ENCODE peak calls at places on chromosomes 1 and 21, in four cellular contexts. One of them, this sample, is unnamed.

GRCh38 chr1:84078108-84078823 is 65.8 kb upstream of the PRKACB start:
- DNase-seq in lower leg skin: peak; percentile 78
- DNase-seq in WERI-Rb-1: peak; percentile 52
- DNase-seq in NCI-H526: peak; percentile 69
- DNase-seq in this sample: no peak

GRCh38 chr1:186236921-186237320 is 138.1 kb downstream of the TPR start:
- DNase-seq in lower leg skin: no peak
- DNase-seq in WERI-Rb-1: no peak
- DNase-seq in NCI-H526: no peak
- DNase-seq in this sample: no peak

GRCh38 chr1:215682232-215682631 is 115.1 kb downstream of the KCTD3 start:
- DNase-seq in lower leg skin: no peak
- DNase-seq in WERI-Rb-1: no peak
- DNase-seq in NCI-H526: no peak
- DNase-seq in this sample: no peak

GRCh38 chr21:27275294-27275927 is 308.5 kb upstream of the ADAMTS5 start:
- DNase-seq in lower leg skin: no peak
- DNase-seq in WERI-Rb-1: no peak
- DNase-seq in NCI-H526: no peak
- DNase-seq in this sample: no peak

GRCh38 chr1:222034790-222035189 is 292.9 kb upstream of the DUSP10 start:
- DNase-seq in lower leg skin: no peak
- DNase-seq in WERI-Rb-1: no peak
- DNase-seq in NCI-H526: no peak
- DNase-seq in this sample: no peak

GRCh38 chr1:97778718-97779117 is 142.1 kb downstream of the DPYD start:
- DNase-seq in lower leg skin: no peak
- DNase-seq in WERI-Rb-1: no peak
- DNase-seq in NCI-H526: no peak
- DNase-seq in this sample: no peak

GRCh38 chr1:23810818-23811420 is 10.4 kb upstream of the GALE start:
- DNase-seq in lower leg skin: no peak
- DNase-seq in WERI-Rb-1: peak; percentile 64
- DNase-seq in NCI-H526: no peak
- DNase-seq in this sample: no peak

GRCh38 chr1:15027515-15027948 is 126.0 kb upstream of the TMEM51 start:
- DNase-seq in lower leg skin: peak; percentile 96
- DNase-seq in WERI-Rb-1: peak; percentile 74
- DNase-seq in NCI-H526: peak; percentile 25
- DNase-seq in this sample: peak; percentile 65

GRCh38 chr1:186999506-186999905 is 170.8 kb downstream of the PLA2G4A start:
- DNase-seq in lower leg skin: no peak
- DNase-seq in WERI-Rb-1: no peak
- DNase-seq in NCI-H526: no peak
- DNase-seq in this sample: no peak

GRCh38 chr1:192485692-192486436 is 89.7 kb upstream of the RGS1 start:
- DNase-seq in lower leg skin: no peak
- DNase-seq in WERI-Rb-1: no peak
- DNase-seq in NCI-H526: no peak
- DNase-seq in this sample: peak; percentile 71

GRCh38 chr1:155198547-155198906 is 9.2 kb downstream of the THBS3 start:
- DNase-seq in lower leg skin: no peak
- DNase-seq in WERI-Rb-1: no peak
- DNase-seq in NCI-H526: no peak
- DNase-seq in this sample: no peak

GRCh38 chr1:37448691-37449417 is 25.5 kb upstream of the ZC3H12A start:
- DNase-seq in lower leg skin: no peak
- DNase-seq in WERI-Rb-1: no peak
- DNase-seq in NCI-H526: no peak
- DNase-seq in this sample: no peak

GRCh38 chr1:179821524-179821923 is 56.1 kb downstream of the TOR1AIP2 start:
- DNase-seq in lower leg skin: peak; percentile 40
- DNase-seq in WERI-Rb-1: no peak
- DNase-seq in NCI-H526: no peak
- DNase-seq in this sample: no peak

GRCh38 chr1:19336543-19336942 is 24.4 kb downstream of the SLC66A1 start:
- DNase-seq in lower leg skin: no peak
- DNase-seq in WERI-Rb-1: no peak
- DNase-seq in NCI-H526: no peak
- DNase-seq in this sample: no peak

GRCh38 chr21:45544449-45545235 is 2.4 kb upstream of the SLC19A1 start:
- DNase-seq in lower leg skin: peak; percentile 80
- DNase-seq in WERI-Rb-1: peak; percentile 8
- DNase-seq in NCI-H526: no peak
- DNase-seq in this sample: no peak

GRCh38 chr21:41778974-41779600 is 12.2 kb upstream of the RIPK4 start:
- DNase-seq in lower leg skin: no peak
- DNase-seq in WERI-Rb-1: peak; percentile 40
- DNase-seq in NCI-H526: peak; percentile 16
- DNase-seq in this sample: no peak

GRCh38 chr1:245045087-245045881 is 109.5 kb upstream of the KIF26B start:
- DNase-seq in lower leg skin: no peak
- DNase-seq in WERI-Rb-1: no peak
- DNase-seq in NCI-H526: no peak
- DNase-seq in this sample: no peak

GRCh38 chr1:109523706-109524105 is 14.2 kb upstream of the AMIGO1 start:
- DNase-seq in lower leg skin: no peak
- DNase-seq in WERI-Rb-1: no peak
- DNase-seq in NCI-H526: no peak
- DNase-seq in this sample: no peak

GRCh38 chr1:1122078-1122811 is 6.4 kb upstream of the C1orf159 start:
- DNase-seq in lower leg skin: peak; percentile 96
- DNase-seq in WERI-Rb-1: peak; percentile 83
- DNase-seq in NCI-H526: no peak
- DNase-seq in this sample: peak; percentile 87

This sample was measured in left cardiac atrium.